ENCODE peak calls at places on chromosomes 4 and X, in five cellular contexts. F is aorta; L is brain microvascular endothelial cell; E is left ventricle myocardium inferior; X is CD4-positive, alpha-beta memory T cell. O is an unnamed sample.

GRCh38 chrX:56759736-56760409 is 30.8 kb downstream of the NBDY start:
- DNase-seq in E (no peak), L (no peak), X (no peak), F (no peak), O (no peak)

GRCh38 chrX:121160987-121161386 is 113.6 kb downstream of the GLUD2 start:
- DNase-seq in E (no peak), L (no peak), X (no peak), F (no peak), O (no peak)

GRCh38 chr4:52701207-52701606 is 42.1 kb upstream of the USP46 start:
- DNase-seq in E (no peak), F (no peak), L (no peak), X (no peak), O (no peak)

GRCh38 chr4:118712872-118713271 is 27.7 kb downstream of the METTL14 start:
- DNase-seq in E (no peak), F (no peak), L (peak; percentile 56), X (no peak), O (no peak)

GRCh38 chrX:39896951-39897740 is 200.6 kb downstream of the BCOR start:
- DNase-seq in F (peak; percentile 68), X (no peak), E (peak; percentile 37), L (peak; percentile 32), O (peak; percentile 39)

GRCh38 chr4:88953400-88953799 is 103.6 kb downstream of the FAM13A start:
- DNase-seq in X (no peak), L (no peak), F (no peak), E (no peak), O (no peak)

GRCh38 chr4:123463869-123464268 is 67.3 kb downstream of the SPRY1 start:
- DNase-seq in X (no peak), L (no peak), E (no peak), F (no peak), O (no peak)

GRCh38 chr4:32745351-32745750 is 2025.2 kb downstream of the PCDH7 start:
- DNase-seq in F (no peak), E (no peak), L (no peak), X (no peak), O (no peak)

GRCh38 chrX:39857780-39858179 is 240.0 kb downstream of the BCOR start:
- DNase-seq in L (no peak), E (no peak), X (no peak), F (no peak), O (no peak)

GRCh38 chrX:71106427-71106826 is at the start of gene CXorf65:
- DNase-seq in F (no peak), X (no peak), E (no peak), L (no peak), O (no peak)

GRCh38 chr4:94221930-94222329 is 14.3 kb downstream of the SMARCAD1 start:
- DNase-seq in F (no peak), L (no peak), X (no peak), E (no peak), O (no peak)

GRCh38 chr4:186932631-186933150 is 209.0 kb upstream of the FAT1 start:
- DNase-seq in F (no peak), E (no peak), L (peak; percentile 72), X (no peak), O (no peak)

GRCh38 chrX:131821945-131822622 is 201.0 kb upstream of the STK26 start:
- DNase-seq in F (peak; percentile 75), E (no peak), X (peak; percentile 90), L (peak; percentile 67), O (no peak)

GRCh38 chrX:150761819-150762216 is 68.6 kb downstream of the MTMR1 start:
- DNase-seq in X (no peak), E (no peak), L (no peak), F (no peak), O (no peak)

GRCh38 chr4:187309456-187309855 is 585.8 kb upstream of the FAT1 start:
- DNase-seq in E (no peak), X (no peak), F (no peak), L (peak; percentile 66), O (peak; percentile 32)

GRCh38 chr4:107035711-107036601 is at the start of gene DKK2:
- DNase-seq in F (peak; percentile 43), L (no peak), E (no peak), X (no peak), O (no peak)

GRCh38 chrX:97322401-97322800 is 438.7 kb downstream of the RPA4 start:
- DNase-seq in L (no peak), X (no peak), F (no peak), E (no peak), O (no peak)

GRCh38 chrX:139560221-139560620 is 29.7 kb downstream of the F9 start:
- DNase-seq in F (no peak), L (no peak), X (no peak), E (no peak), O (no peak)

GRCh38 chr4:145909773-145910172 is 28.9 kb downstream of the ZNF827 start:
- DNase-seq in L (no peak), X (no peak), E (no peak), F (no peak), O (no peak)

GRCh38 chr4:10299601-10300000 is 157.6 kb downstream of the ZNF518B start:
- DNase-seq in X (no peak), F (no peak), E (no peak), L (no peak), O (no peak)

GRCh38 chrX:49919617-49920016 is 2.8 kb upstream of the CLCN5 start:
- DNase-seq in E (peak; percentile 42), L (peak; percentile 58), X (no peak), F (peak; percentile 50), O (no peak)

GRCh38 chr4:20395160-20395773 is 143.6 kb downstream of the SLIT2 start:
- DNase-seq in F (no peak), E (no peak), X (no peak), L (no peak), O (no peak)

GRCh38 chr4:1194028-1194900 is 21.9 kb upstream of the SPON2 start:
- DNase-seq in L (no peak), E (peak; percentile 85), X (no peak), F (peak; percentile 83), O (no peak)

DNA sequence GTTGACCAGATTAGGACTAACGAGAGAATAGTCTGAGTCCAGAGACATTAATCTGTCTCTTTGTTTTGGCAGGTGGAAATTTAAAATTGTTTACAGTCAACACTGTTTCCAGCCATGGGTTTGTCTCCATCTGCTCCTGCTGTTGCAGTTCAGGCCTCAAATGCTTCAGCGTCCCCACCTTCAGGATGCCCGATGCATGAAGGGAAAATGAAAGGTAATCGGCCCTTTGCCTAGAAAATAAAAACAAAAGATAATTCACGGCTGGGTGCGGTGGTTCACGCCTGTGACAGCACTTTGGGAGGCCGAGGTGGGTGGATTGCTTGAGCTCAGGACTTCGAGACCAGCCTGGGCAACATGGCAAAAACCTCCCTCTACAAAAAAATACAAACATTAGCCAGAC is 815 bp downstream of the HCCS start:
- DNase-seq in E (no peak), L (no peak), X (peak; percentile 2), F (no peak), O (no peak)
- H3K27ac ChIP-seq in E (peak overlapping the region; percentile 89), L (peak overlapping the region; percentile 94), X (peak overlapping the region; percentile 93), F (peak overlapping the region; percentile 30), O (no peak overlapping the region)

GRCh38 chrX:119427024-119427794 is 28.1 kb downstream of the SLC25A43 start:
- DNase-seq in L (peak; percentile 25), X (no peak), F (no peak), E (peak; percentile 41), O (no peak)
- H3K27me3 ChIP-seq in L (no peaks in the 10 kb centered on the region), X (no peaks in the 10 kb centered on the region), F (no peaks in the 10 kb centered on the region), E (no peaks in the 10 kb centered on the region), O (no peaks in the 10 kb centered on the region)

DNA sequence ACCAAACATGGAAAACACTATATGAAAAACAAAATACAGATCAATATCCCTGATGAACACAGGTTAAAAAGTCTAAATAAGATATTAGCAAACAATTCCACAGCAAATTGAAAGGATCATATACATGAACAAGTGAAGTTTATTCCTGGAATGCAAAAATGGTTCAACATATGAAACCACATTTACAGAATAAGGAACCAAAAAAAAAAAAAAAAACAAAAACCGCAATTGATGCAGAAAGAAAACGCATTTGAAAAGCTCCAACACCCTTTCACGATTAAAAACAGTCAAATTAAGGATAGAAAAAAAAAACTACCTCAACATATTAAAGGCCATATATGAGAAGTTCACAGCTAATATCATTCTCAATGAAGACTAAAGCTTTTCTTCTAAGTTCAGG is 45.4 kb upstream of the STS start:
- DNase-seq in L (no peak), E (no peak), X (no peak), F (no peak), O (no peak)
- H3K27ac ChIP-seq in L (no peak overlapping the region), E (no peak overlapping the region), X (no peak overlapping the region), F (no peak overlapping the region), O (no peak overlapping the region)

GRCh38 chrX:120000490-120001246 is 57.1 kb upstream of the NKAP start:
- DNase-seq in E (no peak), F (no peak), L (no peak), X (no peak), O (no peak)

GRCh38 chrX:119999087-119999634 is 55.6 kb upstream of the NKAP start:
- DNase-seq in E (no peak), X (no peak), L (no peak), F (no peak), O (no peak)

GRCh38 chrX:119997570-119997969 is 54.0 kb upstream of the NKAP start:
- DNase-seq in F (no peak), E (no peak), X (no peak), L (no peak), O (no peak)

GRCh38 chrX:119996600-119997524 is 53.3 kb upstream of the NKAP start:
- DNase-seq in F (no peak), L (no peak), X (no peak), E (no peak), O (no peak)

GRCh38 chrX:119996069-119996468 is 52.5 kb upstream of the NKAP start:
- DNase-seq in E (no peak), L (no peak), X (no peak), F (no peak), O (no peak)
- H3K27me3 ChIP-seq in E (peaks cover 98% of the 10 kb centered on the region), L (peaks cover 27% of the 10 kb centered on the region), X (peaks cover 20% of the 10 kb centered on the region), F (no peaks in the 10 kb centered on the region), O (peaks cover 35% of the 10 kb centered on the region)

GRCh38 chrX:153820601-153821000 is 9.7 kb downstream of the PDZD4 start:
- DNase-seq in X (no peak), L (no peak), E (no peak), F (no peak), O (no peak)
- H3K27ac ChIP-seq in X (no peak overlapping the region), L (no peak overlapping the region), E (no peak overlapping the region), F (no peak overlapping the region), O (no peak overlapping the region)

GRCh38 chrX:100615015-100615414 is 21.6 kb downstream of the TSPAN6 start:
- DNase-seq in F (no peak), L (peak; percentile 43), E (no peak), X (peak; percentile 9), O (peak; percentile 10)

GRCh38 chrX:100606753-100607152 is 22.0 kb downstream of the TNMD start:
- DNase-seq in L (no peak), F (no peak), E (no peak), X (no peak), O (no peak)

GRCh38 chrX:100611951-100612350 is 24.7 kb downstream of the TSPAN6 start:
- DNase-seq in X (no peak), E (no peak), F (no peak), L (no peak), O (no peak)

DNA sequence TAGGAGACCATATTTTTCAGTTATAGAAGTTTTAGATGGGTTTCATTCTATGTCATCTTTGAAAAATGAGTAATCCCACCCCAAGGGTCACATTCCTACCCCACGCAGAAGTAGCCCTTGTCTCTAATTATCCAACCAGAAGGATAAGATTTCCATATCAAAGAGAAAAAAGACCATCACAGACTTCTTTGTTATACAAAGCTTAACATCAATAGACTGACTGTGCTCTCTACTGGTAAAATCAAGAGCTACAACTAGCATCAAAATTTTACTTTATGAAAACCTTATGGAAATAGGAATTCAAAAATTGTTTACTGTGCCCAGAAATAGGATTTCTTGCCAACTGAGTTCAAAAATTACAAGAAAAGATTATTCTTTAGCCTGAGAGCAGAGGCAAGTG is 24.9 kb downstream of the TNMD start:
- DNase-seq in E (no peak), F (no peak), L (no peak), X (no peak), O (no peak)
- H3K27me3 ChIP-seq in E (no peaks in the 10 kb centered on the region), F (no peaks in the 10 kb centered on the region), L (no peaks in the 10 kb centered on the region), X (no peaks in the 10 kb centered on the region), O (peaks cover 2% of the 10 kb centered on the region)

O was measured in AG04450.